ENCODE peak calls at places on chromosomes 7 and 10, in six cellular contexts. R is T-helper 1 cell, O is GM13976, C is mesendoderm, I is Calu3, N is HTR-8/SVneo. G is an unnamed sample.

GRCh38 chr10:133359554-133359971 is 1.7 kb upstream of the FUOM start:
- DNase-seq in R (no peak), O (no peak), C (no peak), I (peak), N (no peak), G (no peak)

GRCh38 chr10:89502556-89502955 is 32.8 kb downstream of the SLC16A12 start:
- DNase-seq in R (no peak), O (no peak), C (no peak), I (no peak), N (no peak), G (no peak)

GRCh38 chr10:24513155-24513554 is 210.5 kb downstream of the ARHGAP21 start:
- DNase-seq in R (no peak), O (no peak), C (peak), I (peak), N (peak), G (peak)

GRCh38 chr10:132458595-132459251 is 61.7 kb downstream of the PWWP2B start:
- DNase-seq in R (peak), O (peak), C (no peak), I (peak), N (peak), G (peak)

GRCh38 chr10:113897693-113898618 is 43.5 kb downstream of the NHLRC2 start:
- DNase-seq in R (no peak), O (no peak), C (no peak), I (no peak), N (peak), G (no peak)

GRCh38 chr7:103593691-103594090 is 147.7 kb upstream of the SLC26A5 start:
- DNase-seq in R (no peak), O (no peak), C (no peak), I (no peak), N (no peak), G (no peak)

GRCh38 chr7:126657599-126658358 is 595.0 kb downstream of the GRM8 start:
- DNase-seq in R (no peak), O (peak), C (no peak), I (no peak), N (no peak), G (no peak)

GRCh38 chr10:51301644-51302043 is 227.4 kb downstream of the PRKG1 start:
- DNase-seq in R (no peak), O (no peak), C (no peak), I (no peak), N (no peak), G (no peak)

GRCh38 chr7:44223362-44224114 is 22.8 kb downstream of the YKT6 start:
- DNase-seq in R (no peak), O (no peak), C (no peak), I (no peak), N (no peak), G (peak)

GRCh38 chr10:87799860-87800259 is 18.2 kb downstream of the ATAD1 start:
- DNase-seq in R (no peak), O (no peak), C (peak), I (no peak), N (no peak), G (no peak)

GRCh38 chr10:100879741-100880360 is 32.9 kb upstream of the SLF2 start:
- DNase-seq in R (no peak), O (peak), C (no peak), I (peak), N (no peak), G (peak)

GRCh38 chr7:29807179-29807841 is 1.0 kb downstream of the WIPF3 start:
- DNase-seq in R (no peak), O (peak), C (peak), I (peak), N (no peak), G (peak)

GRCh38 chr7:116691664-116692063 is 19.7 kb downstream of the MET start:
- DNase-seq in R (no peak), O (no peak), C (no peak), I (no peak), N (no peak), G (no peak)

GRCh38 chr10:49602380-49603023 is 7.6 kb upstream of the SLC18A3 start:
- DNase-seq in R (no peak), O (no peak), C (no peak), I (no peak), N (no peak), G (no peak)

GRCh38 chr7:151692721-151693120 is 173.0 kb upstream of the RHEB start:
- DNase-seq in R (no peak), O (no peak), C (no peak), I (no peak), N (no peak), G (peak)

GRCh38 chr7:155212301-155213015 is 85.2 kb upstream of the INSIG1 start:
- DNase-seq in R (no peak), O (no peak), C (no peak), I (no peak), N (no peak), G (no peak)

GRCh38 chr7:452230-452751 is 67.4 kb downstream of the PDGFA start:
- DNase-seq in R (no peak), O (peak), C (peak), I (peak), N (no peak), G (peak)

G was measured in endodermal cell.